ENCODE peak calls at places on chromosomes 1 and 21, in ten cellular contexts. One of them, this sample, is unnamed.

GRCh38 chr1:231035799-231036198 is 4.3 kb downstream of the FAM89A start:
- DNase-seq in NCI-H1092: no peak
- DNase-seq in C1 segment of cervical spinal cord: no peak
- DNase-seq in pancreas: no peak
- DNase-seq in CD4-positive, CD25-positive, alpha-beta regulatory T cell: no peak
- DNase-seq in putamen: no peak
- DNase-seq in RWPE1: no peak
- DNase-seq in activated naive CD8-positive, alpha-beta T cell treated with anti-CD3 and anti-CD28 coated beads for 36 hours: no peak
- DNase-seq in GM13977: no peak
- DNase-seq in colonic mucosa: no peak
- DNase-seq in this sample: no peak

GRCh38 chr1:11450310-11450709 is 28.6 kb upstream of the DISP3 start:
- DNase-seq in NCI-H1092: no peak
- DNase-seq in C1 segment of cervical spinal cord: no peak
- DNase-seq in pancreas: no peak
- DNase-seq in CD4-positive, CD25-positive, alpha-beta regulatory T cell: no peak
- DNase-seq in putamen: no peak
- DNase-seq in RWPE1: no peak
- DNase-seq in activated naive CD8-positive, alpha-beta T cell treated with anti-CD3 and anti-CD28 coated beads for 36 hours: no peak
- DNase-seq in GM13977: no peak
- DNase-seq in colonic mucosa: no peak
- DNase-seq in this sample: no peak

GRCh38 chr1:41664861-41665640 is 180.6 kb upstream of the EDN2 start:
- DNase-seq in NCI-H1092: no peak
- DNase-seq in C1 segment of cervical spinal cord: no peak
- DNase-seq in pancreas: no peak
- DNase-seq in CD4-positive, CD25-positive, alpha-beta regulatory T cell: no peak
- DNase-seq in putamen: no peak
- DNase-seq in RWPE1: peak
- DNase-seq in activated naive CD8-positive, alpha-beta T cell treated with anti-CD3 and anti-CD28 coated beads for 36 hours: no peak
- DNase-seq in GM13977: no peak
- DNase-seq in colonic mucosa: no peak
- DNase-seq in this sample: peak

GRCh38 chr1:64229307-64229706 is 25.9 kb downstream of the UBE2U start:
- DNase-seq in NCI-H1092: no peak
- DNase-seq in C1 segment of cervical spinal cord: no peak
- DNase-seq in pancreas: no peak
- DNase-seq in CD4-positive, CD25-positive, alpha-beta regulatory T cell: no peak
- DNase-seq in putamen: no peak
- DNase-seq in RWPE1: no peak
- DNase-seq in activated naive CD8-positive, alpha-beta T cell treated with anti-CD3 and anti-CD28 coated beads for 36 hours: no peak
- DNase-seq in GM13977: no peak
- DNase-seq in colonic mucosa: no peak
- DNase-seq in this sample: no peak

GRCh38 chr1:223337174-223337869 is 26.7 kb downstream of the SUSD4 start:
- DNase-seq in NCI-H1092: no peak
- DNase-seq in C1 segment of cervical spinal cord: no peak
- DNase-seq in pancreas: no peak
- DNase-seq in CD4-positive, CD25-positive, alpha-beta regulatory T cell: no peak
- DNase-seq in putamen: no peak
- DNase-seq in RWPE1: no peak
- DNase-seq in activated naive CD8-positive, alpha-beta T cell treated with anti-CD3 and anti-CD28 coated beads for 36 hours: no peak
- DNase-seq in GM13977: no peak
- DNase-seq in colonic mucosa: no peak
- DNase-seq in this sample: peak

GRCh38 chr1:167564592-167564991 is 11.0 kb upstream of the CREG1 start:
- DNase-seq in NCI-H1092: no peak
- DNase-seq in C1 segment of cervical spinal cord: no peak
- DNase-seq in pancreas: no peak
- DNase-seq in CD4-positive, CD25-positive, alpha-beta regulatory T cell: no peak
- DNase-seq in putamen: no peak
- DNase-seq in RWPE1: no peak
- DNase-seq in activated naive CD8-positive, alpha-beta T cell treated with anti-CD3 and anti-CD28 coated beads for 36 hours: no peak
- DNase-seq in GM13977: no peak
- DNase-seq in colonic mucosa: no peak
- DNase-seq in this sample: no peak

GRCh38 chr1:200029035-200029623 is 1.6 kb downstream of the NR5A2 start:
- DNase-seq in NCI-H1092: peak
- DNase-seq in C1 segment of cervical spinal cord: no peak
- DNase-seq in pancreas: peak
- DNase-seq in CD4-positive, CD25-positive, alpha-beta regulatory T cell: no peak
- DNase-seq in putamen: no peak
- DNase-seq in RWPE1: peak
- DNase-seq in activated naive CD8-positive, alpha-beta T cell treated with anti-CD3 and anti-CD28 coated beads for 36 hours: peak
- DNase-seq in GM13977: peak
- DNase-seq in colonic mucosa: peak
- DNase-seq in this sample: no peak

GRCh38 chr21:44438531-44439210 is 16.6 kb upstream of the LRRC3 start:
- DNase-seq in NCI-H1092: peak
- DNase-seq in C1 segment of cervical spinal cord: no peak
- DNase-seq in pancreas: peak
- DNase-seq in CD4-positive, CD25-positive, alpha-beta regulatory T cell: no peak
- DNase-seq in putamen: no peak
- DNase-seq in RWPE1: no peak
- DNase-seq in activated naive CD8-positive, alpha-beta T cell treated with anti-CD3 and anti-CD28 coated beads for 36 hours: no peak
- DNase-seq in GM13977: no peak
- DNase-seq in colonic mucosa: no peak
- DNase-seq in this sample: no peak

GRCh38 chr1:18947570-18947969 is 8.9 kb downstream of the IFFO2 start:
- DNase-seq in NCI-H1092: no peak
- DNase-seq in C1 segment of cervical spinal cord: no peak
- DNase-seq in pancreas: no peak
- DNase-seq in CD4-positive, CD25-positive, alpha-beta regulatory T cell: no peak
- DNase-seq in putamen: no peak
- DNase-seq in RWPE1: no peak
- DNase-seq in activated naive CD8-positive, alpha-beta T cell treated with anti-CD3 and anti-CD28 coated beads for 36 hours: no peak
- DNase-seq in GM13977: no peak
- DNase-seq in colonic mucosa: no peak
- DNase-seq in this sample: peak